ENCODE peak calls at places on chromosomes 16 and 17, in four cellular contexts. One of them, this sample, is unnamed.

GRCh38 chr16:1535391-1536291 is 2.2 kb downstream of the TMEM204 start:
- DNase-seq in OCI-LY7: no peak
- DNase-seq in aorta: no peak
- DNase-seq in PC-3: no peak
- DNase-seq in this sample: no peak

GRCh38 chr16:24747425-24747824 is 18.0 kb downstream of the TNRC6A start:
- DNase-seq in aorta: no peak
- DNase-seq in OCI-LY7: no peak
- DNase-seq in PC-3: no peak
- DNase-seq in this sample: no peak

GRCh38 chr16:16019488-16019887 is 70.1 kb downstream of the ABCC1 start:
- DNase-seq in PC-3: peak; percentile 80
- DNase-seq in aorta: peak; percentile 82
- DNase-seq in OCI-LY7: no peak
- DNase-seq in this sample: peak; percentile 80

GRCh38 chr17:31388770-31389672 is 2.5 kb upstream of the RAB11FIP4 start:
- DNase-seq in aorta: no peak
- DNase-seq in OCI-LY7: peak; percentile 48
- DNase-seq in PC-3: peak; percentile 10
- DNase-seq in this sample: no peak

GRCh38 chr17:29240477-29240876 is 6.2 kb upstream of the CRYBA1 start:
- DNase-seq in PC-3: no peak
- DNase-seq in aorta: no peak
- DNase-seq in OCI-LY7: no peak
- DNase-seq in this sample: no peak

GRCh38 chr17:74037320-74037719 is 166.2 kb upstream of the RPL38 start:
- DNase-seq in PC-3: peak; percentile 44
- DNase-seq in aorta: peak; percentile 40
- DNase-seq in OCI-LY7: no peak
- DNase-seq in this sample: no peak

GRCh38 chr16:77306050-77306616 is 106.9 kb downstream of the SYCE1L start:
- DNase-seq in PC-3: peak; percentile 29
- DNase-seq in aorta: no peak
- DNase-seq in OCI-LY7: no peak
- DNase-seq in this sample: no peak

GRCh38 chr16:88924834-88925539 is 52.0 kb downstream of the CBFA2T3 start:
- DNase-seq in OCI-LY7: peak; percentile 92
- DNase-seq in PC-3: peak; percentile 80
- DNase-seq in aorta: no peak
- DNase-seq in this sample: peak; percentile 80

GRCh38 chr17:75755205-75755901 is 9.6 kb downstream of the GALK1 start:
- DNase-seq in OCI-LY7: no peak
- DNase-seq in PC-3: no peak
- DNase-seq in aorta: peak; percentile 74
- DNase-seq in this sample: no peak

GRCh38 chr17:53391197-53391596 is 431.5 kb upstream of the KIF2B start:
- DNase-seq in PC-3: no peak
- DNase-seq in aorta: no peak
- DNase-seq in OCI-LY7: no peak
- DNase-seq in this sample: no peak

DNA sequence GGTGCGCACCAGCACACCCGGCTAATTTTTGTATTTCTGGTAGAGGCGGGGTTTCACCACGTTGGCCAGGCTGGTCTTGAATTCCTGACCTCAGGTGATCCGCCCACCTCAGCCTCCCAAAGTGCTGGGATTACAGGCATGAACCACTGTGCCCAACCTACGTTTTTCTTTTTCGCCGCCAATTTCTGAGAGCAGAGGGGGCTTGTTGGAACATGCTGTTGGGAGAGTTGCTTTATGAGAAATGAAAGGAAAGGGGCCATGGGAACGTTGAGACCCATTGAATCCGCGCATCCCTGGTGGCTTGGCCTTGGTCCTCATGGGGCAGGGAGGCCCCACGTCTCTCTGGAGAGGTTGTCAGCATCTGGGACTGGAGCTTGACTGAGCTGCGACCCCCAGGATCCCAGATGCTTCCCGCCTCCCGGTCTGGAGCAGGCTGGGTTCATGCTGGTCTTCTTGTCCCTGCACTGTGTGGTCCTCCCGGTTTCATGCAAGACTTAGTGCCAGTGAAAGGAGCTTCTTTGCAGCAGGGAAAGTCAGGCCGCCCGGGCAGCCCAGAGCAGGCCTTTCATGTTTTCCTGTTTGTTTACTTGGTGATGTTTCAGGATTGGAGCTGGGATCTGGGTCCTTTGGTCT is 22.8 kb downstream of the CRISPLD2 start:
- DNase-seq in aorta: no peak
- DNase-seq in OCI-LY7: no peak
- DNase-seq in PC-3: no peak
- DNase-seq in this sample: no peak
- H3K27ac ChIP-seq in aorta: no peak overlapping the region
- H3K27ac ChIP-seq in OCI-LY7: no peak overlapping the region
- H3K27ac ChIP-seq in PC-3: no peak overlapping the region
- H3K27ac ChIP-seq in this sample: peak overlapping the region; percentile 35

GRCh38 chr16:28562199-28562598 is 8.5 kb downstream of the SGF29 start:
- DNase-seq in OCI-LY7: no peak
- DNase-seq in PC-3: no peak
- DNase-seq in aorta: no peak
- DNase-seq in this sample: no peak
- H3K27ac ChIP-seq in OCI-LY7: no peak overlapping the region
- H3K27ac ChIP-seq in PC-3: no peak overlapping the region
- H3K27ac ChIP-seq in aorta: no peak overlapping the region
- H3K27ac ChIP-seq in this sample: no peak overlapping the region

DNA sequence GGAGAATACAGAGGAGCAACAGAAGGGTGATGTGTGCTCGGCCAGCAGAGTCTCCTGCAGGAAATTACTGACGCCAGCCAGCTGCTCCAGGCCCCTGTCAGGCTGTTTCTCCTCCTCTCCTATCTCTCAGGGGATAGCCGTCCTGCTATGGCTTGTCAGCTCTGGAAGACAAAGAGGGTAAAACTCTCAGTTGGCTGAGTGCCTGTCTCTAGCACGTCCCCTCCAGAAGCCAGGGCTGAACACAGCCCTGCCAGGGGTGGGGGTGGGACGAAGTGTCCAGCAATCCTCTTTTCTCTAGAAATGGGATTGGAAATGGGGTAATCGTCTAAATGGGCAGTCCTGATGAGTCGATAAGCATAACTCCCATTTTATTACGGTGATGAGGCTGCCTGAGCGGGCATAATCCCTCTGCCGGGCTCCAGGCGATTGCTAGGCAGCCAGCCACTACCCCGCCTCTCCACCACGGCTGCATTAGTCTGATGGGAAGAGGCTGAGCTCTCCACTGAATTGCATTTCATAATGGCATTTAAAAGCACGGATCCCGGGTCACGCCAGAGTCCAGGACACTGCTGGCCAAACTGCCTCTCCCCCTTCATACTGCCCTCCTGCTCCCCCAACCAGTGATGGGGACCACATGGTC is 89.0 kb upstream of the GNAO1 start:
- DNase-seq in OCI-LY7: no peak
- DNase-seq in PC-3: no peak
- DNase-seq in aorta: peak; percentile 80
- DNase-seq in this sample: no peak
- H3K27ac ChIP-seq in OCI-LY7: no peak overlapping the region
- H3K27ac ChIP-seq in PC-3: no peak overlapping the region
- H3K27ac ChIP-seq in aorta: no peak overlapping the region
- H3K27ac ChIP-seq in this sample: no peak overlapping the region

DNA sequence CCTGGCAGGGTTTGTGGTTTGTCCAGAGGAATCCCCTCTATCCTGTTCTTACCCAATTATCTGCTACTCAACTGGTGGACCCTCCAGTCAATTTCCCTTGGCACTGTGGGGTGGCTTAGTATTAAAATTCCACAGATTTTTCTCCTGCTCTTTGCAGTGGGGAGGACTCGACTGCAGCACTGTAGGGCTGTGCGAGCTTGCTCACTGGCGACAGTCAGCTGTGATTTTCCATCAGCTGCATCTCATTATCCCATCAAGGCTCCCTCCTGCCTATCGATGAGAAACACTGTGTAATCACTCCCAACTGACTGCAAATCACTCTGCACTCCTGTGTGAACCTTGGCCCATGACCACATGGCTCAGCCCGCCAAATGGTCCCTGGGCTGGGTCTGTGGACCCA is 90.5 kb upstream of the MAF start:
- DNase-seq in PC-3: no peak
- DNase-seq in OCI-LY7: no peak
- DNase-seq in aorta: no peak
- DNase-seq in this sample: no peak
- H3K27ac ChIP-seq in PC-3: no peak overlapping the region
- H3K27ac ChIP-seq in OCI-LY7: no peak overlapping the region
- H3K27ac ChIP-seq in aorta: no peak overlapping the region
- H3K27ac ChIP-seq in this sample: no peak overlapping the region

This sample was measured in PC-9.